ENCODE peak calls at places on chromosomes 13 and 19, in nine cellular contexts. I is right cardiac atrium; H is activated CD4-positive, alpha-beta T cell treated with anti-CD3 and anti-CD28 coated beads, Interleukin-2, amount 50 U/mL, for 4 hours; G is AG08396; A is fibroblast of mammary gland; N is PC-3; J is psoas muscle; Y is NCI-H345; M is tibial artery. K is an unnamed sample.

GRCh38 chr19:46068345-46069258 is 27.8 kb upstream of the IGFL4 start:
- DNase-seq in J (no peak), H (no peak), M (no peak), Y (no peak), A (peak), I (no peak), N (peak), G (peak), K (no peak)

GRCh38 chr19:45091031-45091918 is 1.7 kb upstream of the PPP1R37 start:
- DNase-seq in A (peak), N (peak), J (peak), I (peak), M (peak), Y (peak), H (peak), G (peak), K (peak)

GRCh38 chr13:27329210-27329609 is 58.6 kb downstream of the RASL11A start:
- DNase-seq in J (no peak), A (no peak), H (no peak), N (no peak), I (no peak), G (no peak), M (no peak), Y (no peak), K (no peak)

GRCh38 chr13:97257800-97258799 is 36.0 kb downstream of the MBNL2 start:
- DNase-seq in I (peak), N (peak), J (peak), A (peak), M (peak), Y (no peak), H (no peak), G (peak), K (peak)

GRCh38 chr19:2215281-2215751 is 20.8 kb downstream of the PLEKHJ1 start:
- DNase-seq in I (no peak), A (no peak), G (no peak), J (no peak), M (no peak), H (peak), Y (no peak), N (no peak), K (no peak)

GRCh38 chr19:45414468-45414867 is 8.0 kb downstream of the POLR1G start:
- DNase-seq in Y (no peak), I (no peak), H (no peak), M (no peak), A (no peak), G (no peak), N (no peak), J (no peak), K (no peak)

GRCh38 chr19:16571689-16572331 is 405 bp downstream of the SLC35E1 start:
- DNase-seq in N (peak), M (no peak), J (peak), I (no peak), H (no peak), Y (no peak), G (peak), A (peak), K (no peak)

GRCh38 chr13:106099765-106100164 is 435.7 kb downstream of the EFNB2 start:
- DNase-seq in Y (no peak), H (no peak), A (no peak), I (peak), N (no peak), J (no peak), G (no peak), M (no peak), K (no peak)

GRCh38 chr13:44140146-44140545 is 233.5 kb upstream of the SERP2 start:
- DNase-seq in M (no peak), A (no peak), H (no peak), I (no peak), N (no peak), Y (peak), G (no peak), J (no peak), K (no peak)

GRCh38 chr19:17073869-17074627 is 1.2 kb downstream of the HAUS8 start:
- DNase-seq in M (no peak), N (no peak), A (no peak), Y (peak), I (no peak), H (no peak), G (no peak), J (no peak), K (no peak)

GRCh38 chr19:47152632-47153031 is 22.0 kb downstream of the SAE1 start:
- DNase-seq in I (no peak), M (no peak), A (no peak), J (no peak), G (no peak), H (no peak), N (peak), Y (no peak), K (no peak)

GRCh38 chr19:15631817-15632216 is 8.9 kb upstream of the CYP4F3 start:
- DNase-seq in Y (no peak), A (peak), M (no peak), H (no peak), N (peak), J (no peak), G (peak), I (no peak), K (no peak)

GRCh38 chr13:42140494-42140893 is 92.0 kb downstream of the DGKH start:
- DNase-seq in N (no peak), Y (no peak), M (no peak), H (no peak), J (no peak), A (no peak), G (no peak), I (no peak), K (no peak)

GRCh38 chr13:72255908-72256307 is 388.9 kb upstream of the DACH1 start:
- DNase-seq in M (no peak), A (peak), H (no peak), G (no peak), N (peak), I (no peak), Y (peak), J (no peak), K (no peak)

GRCh38 chr19:50820086-50820485 is 3.5 kb downstream of the KLK1 start:
- DNase-seq in J (no peak), I (no peak), Y (no peak), M (no peak), H (no peak), G (no peak), A (no peak), N (no peak), K (no peak)

GRCh38 chr13:52177276-52177675 is 17.9 kb upstream of the NEK3 start:
- DNase-seq in H (no peak), N (no peak), M (no peak), I (no peak), J (no peak), Y (no peak), A (no peak), G (no peak), K (no peak)

GRCh38 chr13:93496985-93497673 is 270.5 kb downstream of the GPC6 start:
- DNase-seq in J (no peak), M (no peak), N (no peak), G (no peak), A (no peak), I (no peak), H (no peak), Y (peak), K (no peak)

GRCh38 chr13:74576504-74576903 is 442.3 kb upstream of the KLF12 start:
- DNase-seq in M (no peak), I (no peak), G (no peak), N (no peak), H (no peak), A (no peak), J (no peak), Y (no peak), K (no peak)

GRCh38 chr13:86601351-86601750 is 802.1 kb upstream of the SLITRK6 start:
- DNase-seq in M (no peak), I (no peak), H (no peak), G (no peak), N (peak), Y (no peak), A (peak), J (no peak), K (no peak)

GRCh38 chr13:51734786-51735185 is 69.2 kb downstream of the DHRS12 start:
- DNase-seq in J (no peak), H (no peak), A (no peak), M (no peak), Y (no peak), G (peak), N (no peak), I (no peak), K (no peak)

GRCh38 chr19:39411006-39411831 is 1.2 kb upstream of the PLEKHG2 start:
- DNase-seq in H (no peak), Y (no peak), M (peak), G (no peak), A (peak), J (peak), N (no peak), I (peak), K (no peak)

GRCh38 chr13:110716235-110716505 is 2.7 kb downstream of the ING1 start:
- DNase-seq in G (no peak), M (peak), I (peak), N (peak), A (peak), J (peak), H (no peak), Y (no peak), K (peak)

GRCh38 chr19:45092747-45093678 is at the start of gene PPP1R37:
- DNase-seq in J (peak), N (peak), M (peak), H (peak), G (peak), Y (peak), A (peak), I (peak), K (peak)

GRCh38 chr19:5693195-5694166 is 3.4 kb downstream of the RPL36 start:
- DNase-seq in A (no peak), N (no peak), Y (no peak), J (no peak), I (no peak), M (no peak), H (no peak), G (no peak), K (no peak)

GRCh38 chr19:10962863-10963262 is 2.0 kb downstream of the SMARCA4 start:
- DNase-seq in M (no peak), H (no peak), J (no peak), G (no peak), Y (no peak), N (no peak), A (no peak), I (no peak), K (no peak)

GRCh38 chr19:49949735-49950589 is 11.0 kb downstream of the SIGLEC11 start:
- DNase-seq in G (no peak), J (no peak), Y (no peak), M (no peak), N (peak), I (no peak), H (no peak), A (peak), K (no peak)

GRCh38 chr19:1650627-1651009 is 1.8 kb downstream of the TCF3 start:
- DNase-seq in A (no peak), I (no peak), Y (no peak), G (no peak), H (no peak), N (no peak), J (no peak), M (no peak), K (no peak)

GRCh38 chr19:47022541-47023447 is 3.2 kb downstream of the NPAS1 start:
- DNase-seq in N (no peak), Y (no peak), I (no peak), A (no peak), M (no peak), J (no peak), G (no peak), H (no peak), K (no peak)

GRCh38 chr13:20495087-20496023 is 30.3 kb downstream of the CRYL1 start:
- DNase-seq in G (peak), M (no peak), J (no peak), N (peak), H (peak), A (peak), Y (peak), I (peak), K (peak)

GRCh38 chr19:14525729-14526128 is 3.7 kb upstream of the TECR start:
- DNase-seq in G (no peak), Y (no peak), I (no peak), H (no peak), A (no peak), N (no peak), J (no peak), M (no peak), K (no peak)

GRCh38 chr19:49411681-49412321 is 11.4 kb downstream of the PTH2 start:
- DNase-seq in J (no peak), N (no peak), Y (no peak), H (no peak), I (no peak), M (no peak), G (no peak), A (no peak), K (no peak)

GRCh38 chr13:109939838-109940237 is 153.5 kb upstream of the IRS2 start:
- DNase-seq in Y (no peak), I (no peak), N (no peak), H (no peak), A (no peak), G (no peak), M (no peak), J (no peak), K (no peak)

GRCh38 chr13:45718992-45719391 is 16.9 kb downstream of the CBY2 start:
- DNase-seq in H (no peak), J (no peak), Y (no peak), I (no peak), M (no peak), A (no peak), G (no peak), N (peak), K (no peak)

GRCh38 chr19:37980419-37980975 is 73.5 kb downstream of the SIPA1L3 start:
- DNase-seq in A (no peak), J (no peak), G (no peak), I (no peak), M (peak), N (no peak), H (no peak), Y (no peak), K (no peak)

GRCh38 chr13:113531041-113531873 is 40.7 kb upstream of the DCUN1D2 start:
- DNase-seq in G (no peak), M (peak), N (no peak), J (no peak), I (no peak), H (no peak), Y (no peak), A (no peak), K (no peak)